ENCODE peak calls at places on chromosomes 13 and 19, in five cellular contexts. One of them, this sample, is unnamed.

GRCh38 chr13:26011996-26012688 is 39.7 kb downstream of the SHISA2 start:
- DNase-seq in neuronal stem cell: no peak
- DNase-seq in H9: no peak
- DNase-seq in mesendoderm: no peak
- DNase-seq in IMR-90: no peak
- DNase-seq in this sample: no peak

GRCh38 chr19:49147923-49148682 is 7.1 kb downstream of the HRC start:
- DNase-seq in mesendoderm: no peak
- DNase-seq in IMR-90: no peak
- DNase-seq in neuronal stem cell: no peak
- DNase-seq in H9: no peak
- DNase-seq in this sample: no peak

GRCh38 chr13:28002886-28003698 is 14.6 kb upstream of the URAD start:
- DNase-seq in neuronal stem cell: no peak
- DNase-seq in mesendoderm: no peak
- DNase-seq in H9: no peak
- DNase-seq in IMR-90: peak
- DNase-seq in this sample: no peak

GRCh38 chr19:50152578-50152977 is 10.5 kb downstream of the IZUMO2 start:
- DNase-seq in neuronal stem cell: no peak
- DNase-seq in mesendoderm: no peak
- DNase-seq in IMR-90: no peak
- DNase-seq in H9: no peak
- DNase-seq in this sample: no peak

GRCh38 chr13:33080962-33081655 is 64.9 kb downstream of the KL start:
- DNase-seq in H9: no peak
- DNase-seq in IMR-90: no peak
- DNase-seq in mesendoderm: no peak
- DNase-seq in neuronal stem cell: no peak
- DNase-seq in this sample: no peak

GRCh38 chr19:29672933-29673336 is 7.7 kb downstream of the PLEKHF1 start:
- DNase-seq in mesendoderm: no peak
- DNase-seq in neuronal stem cell: no peak
- DNase-seq in H9: no peak
- DNase-seq in IMR-90: no peak
- DNase-seq in this sample: no peak

GRCh38 chr13:40755082-40755755 is 15.8 kb downstream of the MRPS31 start:
- DNase-seq in IMR-90: no peak
- DNase-seq in mesendoderm: no peak
- DNase-seq in neuronal stem cell: no peak
- DNase-seq in H9: no peak
- DNase-seq in this sample: no peak

GRCh38 chr19:38182536-38183210 is 41.3 kb downstream of the DPF1 start:
- DNase-seq in neuronal stem cell: no peak
- DNase-seq in mesendoderm: no peak
- DNase-seq in H9: no peak
- DNase-seq in IMR-90: no peak
- DNase-seq in this sample: no peak

GRCh38 chr13:99484405-99484981 is 16.8 kb upstream of the TM9SF2 start:
- DNase-seq in H9: no peak
- DNase-seq in IMR-90: peak
- DNase-seq in neuronal stem cell: no peak
- DNase-seq in mesendoderm: no peak
- DNase-seq in this sample: peak

GRCh38 chr13:47287291-47287751 is 390.5 kb upstream of the HTR2A start:
- DNase-seq in neuronal stem cell: no peak
- DNase-seq in mesendoderm: peak
- DNase-seq in H9: no peak
- DNase-seq in IMR-90: peak
- DNase-seq in this sample: no peak

GRCh38 chr19:2805261-2805900 is 14.3 kb upstream of the ZNF554 start:
- DNase-seq in H9: no peak
- DNase-seq in neuronal stem cell: no peak
- DNase-seq in mesendoderm: no peak
- DNase-seq in IMR-90: no peak
- DNase-seq in this sample: no peak

GRCh38 chr13:93230466-93230865 is 3.9 kb downstream of the GPC6 start:
- DNase-seq in H9: no peak
- DNase-seq in mesendoderm: no peak
- DNase-seq in neuronal stem cell: no peak
- DNase-seq in IMR-90: peak
- DNase-seq in this sample: peak

GRCh38 chr13:72886272-72887062 is 104.5 kb downstream of the PIBF1 start:
- DNase-seq in H9: no peak
- DNase-seq in mesendoderm: no peak
- DNase-seq in IMR-90: peak
- DNase-seq in neuronal stem cell: no peak
- DNase-seq in this sample: no peak

GRCh38 chr19:2747349-2747748 is 7.5 kb upstream of the SLC39A3 start:
- DNase-seq in neuronal stem cell: no peak
- DNase-seq in IMR-90: no peak
- DNase-seq in H9: no peak
- DNase-seq in mesendoderm: no peak
- DNase-seq in this sample: no peak

GRCh38 chr13:46022476-46022875 is 30.1 kb downstream of the ZC3H13 start:
- DNase-seq in H9: no peak
- DNase-seq in neuronal stem cell: no peak
- DNase-seq in mesendoderm: no peak
- DNase-seq in IMR-90: no peak
- DNase-seq in this sample: no peak

GRCh38 chr13:46172531-46172991 is 9.4 kb downstream of the LCP1 start:
- DNase-seq in mesendoderm: peak
- DNase-seq in H9: no peak
- DNase-seq in IMR-90: no peak
- DNase-seq in neuronal stem cell: no peak
- DNase-seq in this sample: no peak

GRCh38 chr13:41426047-41426446 is 31.3 kb upstream of the RGCC start:
- DNase-seq in neuronal stem cell: no peak
- DNase-seq in mesendoderm: no peak
- DNase-seq in H9: no peak
- DNase-seq in IMR-90: no peak
- DNase-seq in this sample: no peak

GRCh38 chr19:45471116-45471865 is 3.5 kb downstream of the FOSB start:
- DNase-seq in mesendoderm: no peak
- DNase-seq in H9: no peak
- DNase-seq in IMR-90: no peak
- DNase-seq in neuronal stem cell: no peak
- DNase-seq in this sample: peak

GRCh38 chr19:16345457-16345856 is 20.8 kb downstream of the KLF2 start:
- DNase-seq in IMR-90: no peak
- DNase-seq in neuronal stem cell: no peak
- DNase-seq in mesendoderm: no peak
- DNase-seq in H9: no peak
- DNase-seq in this sample: no peak

GRCh38 chr13:44816701-44817684 is 172.3 kb downstream of the NUFIP1 start:
- DNase-seq in H9: no peak
- DNase-seq in IMR-90: peak
- DNase-seq in mesendoderm: peak
- DNase-seq in neuronal stem cell: no peak
- DNase-seq in this sample: peak

GRCh38 chr13:37418490-37418889 is 180.1 kb downstream of the POSTN start:
- DNase-seq in H9: no peak
- DNase-seq in neuronal stem cell: no peak
- DNase-seq in IMR-90: peak
- DNase-seq in mesendoderm: no peak
- DNase-seq in this sample: peak

GRCh38 chr13:74651121-74651520 is 516.9 kb upstream of the KLF12 start:
- DNase-seq in IMR-90: no peak
- DNase-seq in H9: no peak
- DNase-seq in neuronal stem cell: no peak
- DNase-seq in mesendoderm: no peak
- DNase-seq in this sample: no peak

GRCh38 chr13:104900186-104900817 is 1635.2 kb downstream of the EFNB2 start:
- DNase-seq in IMR-90: no peak
- DNase-seq in neuronal stem cell: no peak
- DNase-seq in mesendoderm: no peak
- DNase-seq in H9: no peak
- DNase-seq in this sample: no peak

GRCh38 chr19:16076958-16077611 is 790 bp downstream of the TPM4 start:
- DNase-seq in neuronal stem cell: no peak
- DNase-seq in H9: no peak
- DNase-seq in IMR-90: no peak
- DNase-seq in mesendoderm: peak
- DNase-seq in this sample: no peak

GRCh38 chr13:48068952-48069351 is 26.0 kb downstream of the MED4 start:
- DNase-seq in mesendoderm: no peak
- DNase-seq in IMR-90: no peak
- DNase-seq in H9: no peak
- DNase-seq in neuronal stem cell: no peak
- DNase-seq in this sample: no peak

GRCh38 chr13:52378312-52378711 is 27.7 kb downstream of the THSD1 start:
- DNase-seq in IMR-90: no peak
- DNase-seq in H9: no peak
- DNase-seq in neuronal stem cell: no peak
- DNase-seq in mesendoderm: no peak
- DNase-seq in this sample: no peak

GRCh38 chr19:21202865-21203494 is 61.1 kb downstream of the ZNF431 start:
- DNase-seq in neuronal stem cell: peak
- DNase-seq in IMR-90: peak
- DNase-seq in H9: peak
- DNase-seq in mesendoderm: peak
- DNase-seq in this sample: peak

GRCh38 chr13:33735276-33735675 is 82.7 kb upstream of the RFC3 start:
- DNase-seq in mesendoderm: no peak
- DNase-seq in IMR-90: no peak
- DNase-seq in H9: no peak
- DNase-seq in neuronal stem cell: no peak
- DNase-seq in this sample: no peak

DNA sequence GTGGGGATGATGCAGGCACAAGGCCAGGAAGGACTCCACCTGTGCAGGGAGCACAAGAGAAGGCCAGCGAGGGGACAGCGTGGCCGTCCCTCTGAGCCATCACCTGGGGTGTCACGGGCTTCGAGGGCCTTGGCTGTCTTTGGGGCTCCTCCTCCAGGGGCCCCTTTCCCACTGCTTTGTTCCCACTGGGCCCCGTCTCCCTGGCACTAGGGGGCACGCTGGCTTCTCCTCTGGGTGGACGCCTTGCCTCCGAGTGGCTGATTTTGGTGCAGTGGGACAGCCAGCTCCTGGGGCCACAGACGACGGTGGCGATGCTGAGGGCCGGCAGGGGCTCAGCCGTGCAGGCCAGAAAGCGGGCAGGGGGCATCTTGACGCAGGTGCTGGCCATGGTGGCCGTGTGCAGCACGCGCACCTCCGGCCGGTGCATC is 43.2 kb upstream of the GRTP1 start:
- DNase-seq in neuronal stem cell: no peak
- DNase-seq in H9: peak
- DNase-seq in IMR-90: no peak
- DNase-seq in mesendoderm: no peak
- DNase-seq in this sample: no peak
- H2BK15ac ChIP-seq in neuronal stem cell: peak
- H2BK15ac ChIP-seq in H9: no peak
- H2BK15ac ChIP-seq in IMR-90: no peak
- H2BK15ac ChIP-seq in mesendoderm: no peak
- H2BK15ac ChIP-seq in this sample: no peak

DNA sequence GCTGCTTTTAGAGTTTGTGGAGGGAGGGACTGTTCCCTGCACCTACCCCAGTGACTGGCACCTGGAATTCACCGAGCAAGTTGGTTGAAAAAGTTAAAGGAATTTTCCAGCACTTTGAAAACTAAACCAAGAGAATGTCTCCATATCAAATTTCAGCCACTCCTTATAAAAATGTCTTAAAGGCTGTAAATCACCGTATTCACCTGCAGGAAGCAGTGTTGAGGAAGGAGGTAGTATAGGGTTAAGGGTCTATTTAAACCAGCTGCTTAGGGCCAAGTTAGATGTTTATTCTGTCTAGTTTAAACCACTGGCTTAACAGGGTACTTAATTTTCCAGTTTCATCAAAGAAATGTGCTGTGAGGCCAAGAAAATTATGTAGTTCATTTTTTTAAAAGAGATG is 3.8 kb upstream of the RAB20 start:
- DNase-seq in H9: no peak
- DNase-seq in neuronal stem cell: no peak
- DNase-seq in mesendoderm: peak
- DNase-seq in IMR-90: no peak
- DNase-seq in this sample: no peak
- H3K4me2 ChIP-seq in H9: no peak
- H3K4me2 ChIP-seq in neuronal stem cell: no peak
- H3K4me2 ChIP-seq in mesendoderm: no peak
- H3K4me2 ChIP-seq in IMR-90: no peak
- H3K4me2 ChIP-seq in this sample: no peak

DNA sequence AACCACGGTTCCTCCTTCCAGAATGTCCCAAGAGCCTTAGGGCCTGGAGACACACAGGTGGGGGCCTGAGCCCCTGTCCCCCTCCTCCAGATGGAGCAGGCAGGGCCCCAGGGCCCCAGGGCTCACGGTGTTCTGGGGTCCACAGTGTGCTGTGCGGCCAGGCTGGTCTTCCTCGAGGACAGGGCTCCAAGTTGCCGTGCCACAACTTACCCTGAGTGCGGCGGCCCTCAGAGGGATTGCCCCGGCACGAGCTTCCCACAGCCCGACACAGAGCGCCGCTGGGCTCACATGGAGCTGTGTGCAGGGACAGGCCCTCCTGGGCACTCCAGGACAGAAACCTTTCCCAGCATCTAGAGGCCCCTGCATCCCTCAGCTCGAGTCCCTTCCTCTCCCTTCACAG is 160.8 kb downstream of the KDM4B start:
- DNase-seq in IMR-90: no peak
- DNase-seq in neuronal stem cell: no peak
- DNase-seq in mesendoderm: no peak
- DNase-seq in H9: no peak
- DNase-seq in this sample: no peak
- H2BK15ac ChIP-seq in IMR-90: no peak
- H2BK15ac ChIP-seq in neuronal stem cell: no peak
- H2BK15ac ChIP-seq in mesendoderm: no peak
- H2BK15ac ChIP-seq in H9: no peak
- H2BK15ac ChIP-seq in this sample: peak

GRCh38 chr13:39590466-39591036 is 12.4 kb downstream of the LHFPL6 start:
- DNase-seq in neuronal stem cell: no peak
- DNase-seq in H9: no peak
- DNase-seq in mesendoderm: peak
- DNase-seq in IMR-90: no peak
- DNase-seq in this sample: no peak

GRCh38 chr13:39587939-39588338 is 15.1 kb downstream of the LHFPL6 start:
- DNase-seq in mesendoderm: no peak
- DNase-seq in IMR-90: no peak
- DNase-seq in neuronal stem cell: no peak
- DNase-seq in H9: no peak
- DNase-seq in this sample: peak

GRCh38 chr13:39586956-39587605 is 15.9 kb downstream of the LHFPL6 start:
- DNase-seq in mesendoderm: no peak
- DNase-seq in neuronal stem cell: no peak
- DNase-seq in H9: no peak
- DNase-seq in IMR-90: no peak
- DNase-seq in this sample: no peak

GRCh38 chr13:39586142-39586541 is 16.9 kb downstream of the LHFPL6 start:
- DNase-seq in H9: no peak
- DNase-seq in neuronal stem cell: no peak
- DNase-seq in IMR-90: no peak
- DNase-seq in mesendoderm: no peak
- DNase-seq in this sample: no peak

DNA sequence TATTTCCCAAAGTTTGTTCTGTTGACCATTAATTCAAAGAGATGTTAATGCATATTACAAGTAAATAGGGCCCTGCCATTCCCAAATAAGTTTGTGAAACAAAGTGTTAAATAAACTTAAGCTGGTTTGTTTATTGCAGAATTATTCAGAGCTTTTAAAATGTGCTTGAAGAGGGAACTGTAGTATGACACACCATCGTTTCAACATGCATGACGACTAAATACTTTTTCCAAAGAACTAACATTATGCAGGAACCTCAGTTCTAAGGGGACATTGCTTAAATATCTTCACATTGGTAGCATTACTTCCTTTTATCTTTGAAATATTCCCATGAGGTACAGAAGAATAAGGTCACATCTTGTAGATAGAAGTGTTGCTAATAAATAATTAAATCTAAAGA is 14.6 kb downstream of the LHFPL6 start:
- DNase-seq in IMR-90: peak
- DNase-seq in H9: no peak
- DNase-seq in neuronal stem cell: no peak
- DNase-seq in mesendoderm: no peak
- DNase-seq in this sample: peak
- H3K4me2 ChIP-seq in IMR-90: no peak
- H3K4me2 ChIP-seq in H9: no peak
- H3K4me2 ChIP-seq in neuronal stem cell: no peak
- H3K4me2 ChIP-seq in mesendoderm: no peak
- H3K4me2 ChIP-seq in this sample: no peak